ENCODE peak calls at places on chromosome 10, in eight cellular contexts. K, P, X, T, D, W, U and S are unnamed samples.

GRCh38 chr10:11403116-11403515 is 208.3 kb downstream of the USP6NL start:
- DNase-seq in K (no peak), P (no peak), X (peak), T (no peak), D (peak), W (peak), U (no peak), S (no peak)

GRCh38 chr10:35564276-35564982 is 40.7 kb upstream of the GJD4 start:
- DNase-seq in K (no peak), P (no peak), X (peak), T (no peak), D (no peak), W (no peak), U (peak), S (peak)

GRCh38 chr10:26372513-26373354 is 65.4 kb upstream of the APBB1IP start:
- DNase-seq in K (no peak), P (no peak), X (no peak), T (no peak), D (no peak), W (no peak), U (no peak), S (no peak)

GRCh38 chr10:10326119-10326518 is 691.6 kb upstream of the CELF2 start:
- DNase-seq in K (no peak), P (no peak), X (no peak), T (no peak), D (no peak), W (no peak), U (no peak), S (no peak)

GRCh38 chr10:76869931-76870330 is 767.7 kb downstream of the KCNMA1 start:
- DNase-seq in K (no peak), P (no peak), X (no peak), T (peak), D (no peak), W (no peak), U (no peak), S (no peak)

GRCh38 chr10:92573091-92573797 is 649 bp downstream of the IDE start:
- DNase-seq in K (peak), P (peak), X (peak), T (peak), D (peak), W (peak), U (peak), S (peak)

GRCh38 chr10:86868353-86868752 is 89.1 kb downstream of the MMRN2 start:
- DNase-seq in K (peak), P (peak), X (no peak), T (no peak), D (no peak), W (no peak), U (no peak), S (no peak)

GRCh38 chr10:121154846-121155245 is 303.7 kb downstream of the WDR11 start:
- DNase-seq in K (no peak), P (peak), X (peak), T (no peak), D (no peak), W (no peak), U (no peak), S (peak)

GRCh38 chr10:6061056-6061455 is 1.1 kb downstream of the IL2RA start:
- DNase-seq in K (no peak), P (no peak), X (no peak), T (no peak), D (no peak), W (no peak), U (no peak), S (no peak)

GRCh38 chr10:71526662-71527061 is 129.9 kb downstream of the CDH23 start:
- DNase-seq in K (no peak), P (no peak), X (peak), T (no peak), D (no peak), W (no peak), U (no peak), S (no peak)

GRCh38 chr10:132411561-132412253 is 14.7 kb downstream of the PWWP2B start:
- DNase-seq in K (no peak), P (no peak), X (peak), T (peak), D (no peak), W (no peak), U (no peak), S (no peak)

GRCh38 chr10:22453948-22454347 is 108.7 kb downstream of the SPAG6 start:
- DNase-seq in K (no peak), P (no peak), X (no peak), T (no peak), D (no peak), W (no peak), U (no peak), S (no peak)

GRCh38 chr10:29304259-29305030 is 15.6 kb downstream of the LYZL1 start:
- DNase-seq in K (peak), P (peak), X (peak), T (peak), D (no peak), W (no peak), U (peak), S (peak)

GRCh38 chr10:70435241-70436085 is 6.0 kb downstream of the NODAL start:
- DNase-seq in K (no peak), P (no peak), X (no peak), T (no peak), D (no peak), W (no peak), U (no peak), S (no peak)

GRCh38 chr10:121243003-121243898 is 355.0 kb downstream of the FGFR2 start:
- DNase-seq in K (no peak), P (no peak), X (no peak), T (no peak), D (no peak), W (no peak), U (no peak), S (no peak)

GRCh38 chr10:29820890-29821398 is 186.2 kb upstream of the SVIL start:
- DNase-seq in K (no peak), P (no peak), X (peak), T (no peak), D (no peak), W (no peak), U (no peak), S (no peak)